ENCODE peak calls at places on chromosomes 6 and 20, in four cellular contexts. B, Q, O and D are unnamed samples.

GRCh38 chr6:37840940-37841300 is 21.4 kb downstream of the ZFAND3 start:
- DNase-seq in B (no peak), O (no peak), Q (no peak), D (no peak)

GRCh38 chr6:104953410-104953953 is 3.4 kb upstream of the LIN28B start:
- DNase-seq in B (peak), Q (no peak), O (peak), D (peak)

GRCh38 chr6:86938814-86939213 is 1.5 kb downstream of the HTR1E start:
- DNase-seq in B (no peak), O (no peak), Q (no peak), D (no peak)

GRCh38 chr6:25410102-25410501 is 130.9 kb downstream of the CARMIL1 start:
- DNase-seq in Q (no peak), O (no peak), B (no peak), D (no peak)

GRCh38 chr20:23753194-23753548 is 2.4 kb upstream of the CST1 start:
- DNase-seq in B (no peak), O (no peak), Q (no peak), D (no peak)

GRCh38 chr6:12957321-12958051 is 240.9 kb downstream of the PHACTR1 start:
- DNase-seq in B (peak), O (peak), Q (peak), D (peak)

GRCh38 chr6:139540276-139540675 is 165.8 kb upstream of the CITED2 start:
- DNase-seq in B (no peak), O (no peak), Q (no peak), D (no peak)

GRCh38 chr6:21899708-21900107 is 306.2 kb downstream of the SOX4 start:
- DNase-seq in Q (no peak), B (no peak), O (no peak), D (no peak)

DNA sequence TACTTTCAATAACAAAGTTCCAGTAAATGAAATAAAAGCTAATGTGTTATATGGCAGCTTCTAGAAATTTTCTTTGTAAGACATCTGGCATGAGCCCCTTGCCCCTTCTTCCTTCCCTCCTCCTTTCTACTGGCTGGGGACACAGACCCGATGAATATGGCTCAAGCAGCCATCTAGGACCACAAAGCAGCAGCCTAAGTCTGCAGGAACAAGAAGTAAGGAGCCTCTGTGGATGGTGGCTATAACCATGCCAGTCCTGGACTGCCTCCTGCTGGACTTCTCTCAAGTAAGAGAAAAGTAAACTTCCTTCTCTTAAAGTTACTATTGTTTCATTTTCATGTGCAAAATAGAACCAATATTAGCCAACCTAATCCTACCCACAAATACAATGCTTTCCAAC is 114.9 kb upstream of the DST start:
- DNase-seq in O (no peak), Q (no peak), B (peak), D (no peak)
- TF ChIP-seq CTCF in O (no peak), Q (no peak), B (peak), D (no peak)

GRCh38 chr20:49786671-49787370 is 25.8 kb upstream of the SLC9A8 start:
- DNase-seq in B (no peak), O (no peak), Q (no peak), D (no peak)
- TF ChIP-seq CTCF in B (peak), O (peak), Q (no peak), D (no peak)

GRCh38 chr6:3603443-3604130 is 146.7 kb upstream of the SLC22A23 start:
- DNase-seq in Q (no peak), B (no peak), O (no peak), D (no peak)
- TF ChIP-seq CTCF in Q (no peak), B (no peak), O (no peak), D (no peak)

GRCh38 chr6:54262956-54263355 is 45.3 kb upstream of the TINAG start:
- DNase-seq in Q (no peak), B (no peak), O (no peak), D (no peak)

GRCh38 chr6:54264581-54265272 is 43.5 kb upstream of the TINAG start:
- DNase-seq in O (no peak), B (no peak), Q (no peak), D (no peak)

GRCh38 chr6:54266400-54266923 is 41.8 kb upstream of the TINAG start:
- DNase-seq in O (no peak), B (peak), Q (no peak), D (no peak)

GRCh38 chr6:54262499-54262898 is 45.7 kb upstream of the TINAG start:
- DNase-seq in O (no peak), B (no peak), Q (no peak), D (no peak)

GRCh38 chr6:54267798-54268197 is 40.4 kb upstream of the TINAG start:
- DNase-seq in B (peak), Q (no peak), O (peak), D (peak)
- TF ChIP-seq CTCF in B (peak), Q (no peak), O (peak), D (peak)

DNA sequence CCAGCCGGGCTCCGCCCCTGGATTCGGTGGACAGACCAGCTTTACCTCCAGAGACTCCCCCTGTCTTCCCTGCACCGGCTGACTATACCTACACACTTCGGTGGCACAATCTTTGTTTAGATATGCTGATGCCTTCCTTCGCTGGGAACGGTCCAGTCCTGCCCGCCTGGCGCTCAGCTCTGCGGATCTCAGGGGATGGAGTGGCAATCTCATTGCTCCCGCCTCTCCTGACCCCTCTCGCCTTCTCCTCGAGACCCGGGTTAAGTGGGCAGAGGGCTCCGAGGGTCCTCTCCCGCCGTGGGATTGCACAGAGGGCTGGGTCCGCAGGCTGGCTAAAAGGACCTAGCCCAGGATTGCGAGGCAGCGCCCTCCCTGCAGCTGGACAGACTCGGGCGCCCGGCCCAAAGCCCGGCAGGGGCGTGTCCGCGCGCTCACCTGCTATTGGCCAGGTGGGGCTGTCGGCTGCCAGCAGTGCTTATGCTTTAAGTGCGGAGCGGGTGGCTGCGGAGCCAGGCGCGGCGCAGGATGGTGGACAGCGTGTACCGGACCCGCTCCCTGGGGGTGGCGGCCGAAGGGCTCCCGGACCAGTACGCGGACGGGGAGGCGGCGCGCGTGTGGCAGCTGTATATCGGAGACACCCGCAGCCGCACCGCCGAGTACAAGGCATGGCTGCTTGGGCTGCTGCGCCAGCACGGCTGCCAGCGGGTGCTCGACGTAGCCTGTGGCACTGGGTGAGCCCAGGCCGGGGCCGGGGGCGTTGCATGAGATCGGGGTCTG is at the start of gene GNMT:
- DNase-seq in B (peak), O (peak), Q (peak), D (peak)
- TF ChIP-seq CTCF in B (no peak), O (no peak), Q (no peak), D (no peak)

DNA sequence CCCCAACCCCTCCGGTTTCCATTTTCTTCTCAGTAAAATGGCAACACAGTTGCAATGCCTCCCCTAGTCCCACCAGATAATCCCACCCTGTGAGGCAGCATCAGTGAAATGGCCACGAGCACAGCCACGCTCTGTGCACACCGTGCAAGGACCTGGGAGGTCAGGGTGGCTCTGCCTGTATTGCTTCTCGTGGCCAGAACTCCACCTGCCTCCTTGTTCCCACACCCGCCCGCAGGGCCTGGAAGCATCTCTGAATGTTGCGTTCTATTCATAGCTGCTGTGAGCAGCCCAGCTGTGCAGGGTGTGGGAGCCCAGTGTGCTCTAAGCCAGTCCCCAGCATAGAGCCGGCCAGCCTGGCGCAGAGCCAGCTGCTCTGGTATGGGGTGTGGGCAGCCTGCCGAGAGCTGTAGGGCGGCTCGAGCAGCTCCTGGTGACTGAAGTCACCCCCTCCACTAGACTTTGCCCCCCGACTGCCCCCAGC is 161.1 kb downstream of the DLL1 start:
- DNase-seq in B (peak), Q (peak), O (no peak), D (no peak)
- TF ChIP-seq CTCF in B (no peak), Q (no peak), O (no peak), D (no peak)